ENCODE peak calls at places on chromosome 16, in six cellular contexts. T is Peyer's patch, K is left ventricle myocardium inferior, P is body of pancreas, V is uterus, C is psoas muscle. B is an unnamed sample. For H3K4me1, the result is how much of the 10 kb centered on the place peaks cover.

GRCh38 chr16:74936902-74937560 is 47.9 kb downstream of the WDR59 start:
- DNase-seq in T (no peak), K (no peak), P (peak), V (no peak), C (no peak), B (no peak)

GRCh38 chr16:89166696-89167424 is 4.7 kb upstream of the CDH15 start:
- DNase-seq in T (no peak), K (no peak), P (no peak), V (no peak), C (peak), B (no peak)

GRCh38 chr16:55056585-55057520 is 126.2 kb downstream of the IRX5 start:
- DNase-seq in T (no peak), K (no peak), P (no peak), V (no peak), C (no peak), B (no peak)

GRCh38 chr16:78004501-78004900 is 17.8 kb upstream of the CLEC3A start:
- DNase-seq in T (no peak), K (no peak), P (no peak), V (no peak), C (no peak), B (no peak)

GRCh38 chr16:64947651-64948050 is 174.2 kb downstream of the CDH11 start:
- DNase-seq in T (no peak), K (no peak), P (no peak), V (no peak), C (no peak), B (no peak)

GRCh38 chr16:85563515-85564276 is 49.4 kb upstream of the GSE1 start:
- DNase-seq in T (peak), K (peak), P (peak), V (peak), C (peak), B (no peak)

GRCh38 chr16:58847902-58848661 is 114.0 kb upstream of the GOT2 start:
- DNase-seq in T (no peak), K (no peak), P (no peak), V (no peak), C (no peak), B (no peak)

GRCh38 chr16:82298472-82298871 is 128.4 kb upstream of the MPHOSPH6 start:
- DNase-seq in T (no peak), K (no peak), P (no peak), V (no peak), C (no peak), B (no peak)

GRCh38 chr16:7321661-7322060 is 11.0 kb upstream of the RBFOX1 start:
- DNase-seq in T (no peak), K (no peak), P (no peak), V (no peak), C (no peak), B (no peak)

GRCh38 chr16:52496051-52496876 is 50.7 kb downstream of the TOX3 start:
- DNase-seq in T (no peak), K (no peak), P (peak), V (no peak), C (no peak), B (no peak)

GRCh38 chr16:1723450-1724147 is 17.6 kb downstream of the MAPK8IP3 start:
- DNase-seq in T (no peak), K (no peak), P (peak), V (no peak), C (no peak), B (peak)

GRCh38 chr16:17369441-17369951 is 101.3 kb downstream of the XYLT1 start:
- DNase-seq in T (no peak), K (peak), P (peak), V (no peak), C (peak), B (no peak)

GRCh38 chr16:59880626-59881025 is 1146.5 kb upstream of the GOT2 start:
- DNase-seq in T (no peak), K (no peak), P (no peak), V (no peak), C (no peak), B (no peak)

GRCh38 chr16:68244481-68244902 is 681 bp upstream of the PLA2G15 start:
- DNase-seq in T (no peak), K (no peak), P (no peak), V (no peak), C (peak), B (no peak)
- H3K27ac ChIP-seq in T (peak), K (peak), P (peak), V (peak), C (peak), B (peak)

DNA sequence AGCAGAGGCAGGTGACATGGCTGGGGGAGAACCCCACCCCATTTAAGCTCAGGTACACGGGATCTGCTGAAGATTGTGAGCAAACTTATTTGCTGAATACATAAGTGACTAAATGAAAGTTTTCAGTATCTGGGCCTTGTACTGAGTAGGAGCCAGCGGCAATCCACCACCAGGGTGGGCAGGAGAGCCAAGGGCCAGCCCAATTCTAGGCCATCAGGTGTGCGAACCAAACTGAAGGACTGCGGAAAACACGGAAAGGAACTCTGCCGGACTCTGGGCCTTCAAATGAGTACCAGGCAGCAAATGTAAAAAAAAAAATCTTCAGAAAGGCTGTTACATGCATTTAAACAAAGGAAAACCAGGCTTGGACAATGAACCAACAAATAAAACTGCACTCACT is 19.7 kb downstream of the ARHGAP17 start:
- DNase-seq in T (no peak), K (no peak), P (no peak), V (no peak), C (no peak), B (no peak)
- H3K4me1 ChIP-seq in T (under half), K (half or more), P (under half), V (under half), C (half or more), B (under half)

GRCh38 chr16:76882105-76882504 is 308.9 kb upstream of the MON1B start:
- DNase-seq in T (no peak), K (no peak), P (no peak), V (no peak), C (no peak), B (no peak)
- TF ChIP-seq CTCF in T (no peak), K (no peak), P (no peak), V (no peak), C (no peak), B (no peak)

GRCh38 chr16:48050871-48051270 is 104.9 kb downstream of the ABCC12 start:
- DNase-seq in T (no peak), K (no peak), P (no peak), V (no peak), C (no peak), B (no peak)

GRCh38 chr16:48049832-48050231 is 106.0 kb downstream of the ABCC12 start:
- DNase-seq in T (no peak), K (no peak), P (no peak), V (no peak), C (no peak), B (no peak)

GRCh38 chr16:48047755-48048154 is 108.0 kb downstream of the ABCC12 start:
- DNase-seq in T (no peak), K (no peak), P (no peak), V (no peak), C (no peak), B (no peak)

GRCh38 chr16:48044117-48044516 is 111.7 kb downstream of the ABCC12 start:
- DNase-seq in T (no peak), K (no peak), P (no peak), V (no peak), C (no peak), B (no peak)

DNA sequence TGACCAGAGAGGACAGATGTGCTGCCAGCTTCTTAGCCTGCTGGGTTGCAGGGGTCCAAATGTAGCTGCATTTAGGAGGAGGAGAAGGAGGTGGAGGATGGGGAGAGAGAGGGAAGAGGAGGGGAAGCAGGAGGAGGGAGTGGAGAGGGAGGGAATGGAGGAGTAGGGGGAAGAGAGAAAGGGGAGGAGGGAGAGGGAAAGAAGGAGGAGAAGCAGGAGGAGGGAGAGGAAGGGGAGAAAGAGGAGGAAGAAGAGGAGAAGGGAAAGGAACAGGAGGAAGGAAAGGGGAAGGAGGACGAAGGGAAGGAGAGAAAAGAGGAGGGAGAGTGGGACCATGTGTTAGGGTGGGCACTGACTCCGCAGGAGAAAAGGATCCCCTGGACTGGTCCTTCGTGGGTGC is 108.5 kb downstream of the ABCC12 start:
- DNase-seq in T (no peak), K (no peak), P (no peak), V (no peak), C (no peak), B (no peak)
- H3K27ac ChIP-seq in T (no peak), K (no peak), P (no peak), V (no peak), C (no peak), B (no peak)